ENCODE peak calls at places on chromosomes 5 and 9, in eight cellular contexts. V is myocyte, T is anterior cingulate cortex, H is cardiac muscle cell, C is IMR-90, E is heart right ventricle, I is ELF-1, R is C1 segment of cervical spinal cord. M is an unnamed sample.

GRCh38 chr5:163005949-163006348 is 431.4 kb upstream of the CCNG1 start:
- DNase-seq in V (no peak), T (no peak), H (no peak), C (no peak), E (no peak), I (no peak), R (no peak), M (no peak)

GRCh38 chr9:137672907-137673791 is 54.3 kb downstream of the EHMT1 start:
- DNase-seq in V (peak), T (peak), H (peak), C (peak), E (peak), I (peak), R (no peak), M (peak)

GRCh38 chr9:15211994-15212501 is 95.0 kb downstream of the TTC39B start:
- DNase-seq in V (no peak), T (no peak), H (no peak), C (peak), E (no peak), I (no peak), R (no peak), M (no peak)

GRCh38 chr9:6564370-6564769 is 81.2 kb downstream of the GLDC start:
- DNase-seq in V (no peak), T (no peak), H (no peak), C (no peak), E (no peak), I (no peak), R (no peak), M (no peak)

GRCh38 chr5:135213034-135213386 is 179.0 kb upstream of the PITX1 start:
- DNase-seq in V (no peak), T (no peak), H (no peak), C (no peak), E (no peak), I (no peak), R (no peak), M (no peak)

GRCh38 chr9:94085062-94085639 is 887 bp downstream of the PTPDC1 start:
- DNase-seq in V (no peak), T (no peak), H (no peak), C (peak), E (no peak), I (peak), R (no peak), M (no peak)

GRCh38 chr5:118857700-118858099 is 130.6 kb downstream of the DTWD2 start:
- DNase-seq in V (peak), T (no peak), H (peak), C (peak), E (no peak), I (no peak), R (no peak), M (no peak)

GRCh38 chr9:136856541-136857141 is 4.5 kb downstream of the MAMDC4 start:
- DNase-seq in V (no peak), T (no peak), H (no peak), C (no peak), E (peak), I (no peak), R (no peak), M (no peak)

GRCh38 chr9:107749787-107750444 is 260.3 kb upstream of the KLF4 start:
- DNase-seq in V (peak), T (peak), H (no peak), C (peak), E (peak), I (peak), R (peak), M (peak)

GRCh38 chr9:107422189-107422802 is 67.3 kb downstream of the KLF4 start:
- DNase-seq in V (peak), T (peak), H (peak), C (peak), E (peak), I (peak), R (peak), M (peak)

GRCh38 chr5:132592521-132592920 is 35.7 kb downstream of the RAD50 start:
- DNase-seq in V (peak), T (no peak), H (no peak), C (peak), E (no peak), I (peak), R (no peak), M (no peak)

GRCh38 chr5:139381837-139382361 is 1.2 kb downstream of the SLC23A1 start:
- DNase-seq in V (no peak), T (no peak), H (no peak), C (no peak), E (no peak), I (no peak), R (no peak), M (no peak)

GRCh38 chr9:68455436-68455835 is 85.2 kb downstream of the TMEM252 start:
- DNase-seq in V (no peak), T (no peak), H (no peak), C (no peak), E (no peak), I (no peak), R (no peak), M (no peak)

GRCh38 chr9:121684381-121685145 is 33.1 kb downstream of the DAB2IP start:
- DNase-seq in V (no peak), T (no peak), H (peak), C (no peak), E (peak), I (peak), R (peak), M (peak)

GRCh38 chr9:120353501-120353900 is 226.5 kb downstream of the CDK5RAP2 start:
- DNase-seq in V (no peak), T (no peak), H (peak), C (peak), E (no peak), I (peak), R (no peak), M (no peak)

GRCh38 chr9:118640836-118641557 is 728.2 kb downstream of the BRINP1 start:
- DNase-seq in V (peak), T (no peak), H (no peak), C (no peak), E (no peak), I (no peak), R (no peak), M (no peak)

GRCh38 chr5:151808451-151809169 is 36.9 kb downstream of the G3BP1 start:
- DNase-seq in V (no peak), T (no peak), H (no peak), C (no peak), E (no peak), I (no peak), R (no peak), M (no peak)

GRCh38 chr9:91908746-91909145 is 41.3 kb downstream of the ROR2 start:
- DNase-seq in V (no peak), T (no peak), H (no peak), C (peak), E (no peak), I (no peak), R (no peak), M (no peak)

GRCh38 chr9:92133949-92134604 is 18.9 kb upstream of the SPTLC1 start:
- DNase-seq in V (peak), T (peak), H (peak), C (peak), E (peak), I (peak), R (peak), M (peak)

GRCh38 chr9:127193483-127193882 is 71.0 kb upstream of the ANGPTL2 start:
- DNase-seq in V (no peak), T (no peak), H (no peak), C (no peak), E (no peak), I (no peak), R (no peak), M (no peak)

GRCh38 chr5:178301641-178302040 is 69.0 kb upstream of the PHYKPL start:
- DNase-seq in V (no peak), T (no peak), H (no peak), C (no peak), E (peak), I (no peak), R (no peak), M (no peak)

GRCh38 chr5:141413540-141414069 is 818 bp downstream of the PCDHGA10 start:
- DNase-seq in V (peak), T (no peak), H (no peak), C (no peak), E (no peak), I (peak), R (no peak), M (no peak)

GRCh38 chr9:104835163-104835562 is 71.2 kb downstream of the NIPSNAP3B start:
- DNase-seq in V (no peak), T (no peak), H (no peak), C (no peak), E (no peak), I (no peak), R (no peak), M (no peak)

GRCh38 chr9:113579270-113580040 is 115.9 kb downstream of the RGS3 start:
- DNase-seq in V (peak), T (no peak), H (no peak), C (peak), E (no peak), I (no peak), R (peak), M (no peak)